ENCODE peak calls at places on chromosomes 3 and 15, in nine cellular contexts. G is OCI-LY7, T is bronchial epithelial cell, F is putamen, H is HT1080, D is ELR, R is NCI-H1417 treated with DMSO at 0.1 percent for 48 hours, M is SK-N-DZ, I is COR-L47. A is an unnamed sample.
A peak's percentile ranks its signal among the peaks of the same experiment; 100 is the strongest.

GRCh38 chr3:2802429-2802828 is 307.7 kb downstream of the IL5RA start:
- DNase-seq in G (no peak), T (no peak), F (no peak), H (peak; percentile 53), D (no peak), R (no peak), M (no peak), I (no peak), A (no peak)

GRCh38 chr15:101010781-101011180 is 91.6 kb downstream of the LRRK1 start:
- DNase-seq in G (no peak), T (no peak), F (no peak), H (no peak), D (no peak), R (no peak), M (no peak), I (no peak), A (no peak)

GRCh38 chr3:15064299-15064834 is 748 bp downstream of the MRPS25 start:
- DNase-seq in G (peak; percentile 54), T (peak; percentile 30), F (no peak), H (peak; percentile 34), D (peak; percentile 52), R (no peak), M (peak; percentile 25), I (no peak), A (no peak)

GRCh38 chr3:50192689-50193141 is 1.3 kb downstream of the GNAT1 start:
- DNase-seq in G (peak; percentile 79), T (peak; percentile 63), F (peak; percentile 53), H (peak; percentile 46), D (peak; percentile 64), R (no peak), M (peak; percentile 68), I (no peak), A (peak; percentile 64)

GRCh38 chr3:20047940-20048339 is 7.7 kb downstream of the KAT2B start:
- DNase-seq in G (no peak), T (no peak), F (no peak), H (no peak), D (no peak), R (no peak), M (no peak), I (no peak), A (no peak)

GRCh38 chr15:72751751-72752455 is 31.7 kb downstream of the ADPGK start:
- DNase-seq in G (no peak), T (no peak), F (peak; percentile 26), H (peak; percentile 3), D (no peak), R (no peak), M (no peak), I (no peak), A (no peak)

GRCh38 chr15:92077353-92078080 is 224.0 kb downstream of the SLCO3A1 start:
- DNase-seq in G (peak; percentile 83), T (peak; percentile 56), F (peak; percentile 47), H (peak; percentile 64), D (peak; percentile 25), R (peak; percentile 3), M (peak; percentile 88), I (peak; percentile 60), A (peak; percentile 85)

GRCh38 chr15:101063891-101064794 is 145.0 kb downstream of the LRRK1 start:
- DNase-seq in G (no peak), T (no peak), F (peak; percentile 22), H (no peak), D (no peak), R (no peak), M (no peak), I (no peak), A (peak; percentile 48)

GRCh38 chr15:48144889-48145288 is 24.1 kb downstream of the SLC24A5 start:
- DNase-seq in G (no peak), T (no peak), F (no peak), H (no peak), D (peak; percentile 13), R (no peak), M (no peak), I (no peak), A (no peak)

GRCh38 chr3:38722760-38723568 is 73.5 kb upstream of the SCN5A start:
- DNase-seq in G (no peak), T (peak; percentile 7), F (no peak), H (no peak), D (peak; percentile 47), R (no peak), M (no peak), I (no peak), A (no peak)

GRCh38 chr3:123818921-123819429 is 65.2 kb downstream of the MYLK start:
- DNase-seq in G (no peak), T (peak; percentile 95), F (no peak), H (peak; percentile 97), D (peak; percentile 92), R (no peak), M (no peak), I (no peak), A (no peak)

GRCh38 chr3:16885588-16885903 is 791 bp downstream of the PLCL2 start:
- DNase-seq in G (peak; percentile 73), T (peak; percentile 9), F (no peak), H (no peak), D (peak; percentile 32), R (no peak), M (no peak), I (no peak), A (no peak)

GRCh38 chr3:139044366-139045210 is at the start of gene PRR23C:
- DNase-seq in G (no peak), T (no peak), F (no peak), H (no peak), D (no peak), R (no peak), M (no peak), I (no peak), A (peak; percentile 12)

GRCh38 chr3:122560680-122561079 is 3.4 kb downstream of the PARP9 start:
- DNase-seq in G (peak; percentile 83), T (peak; percentile 72), F (peak; percentile 28), H (peak; percentile 81), D (peak; percentile 77), R (peak; percentile 11), M (peak; percentile 59), I (peak; percentile 79), A (peak; percentile 41)

GRCh38 chr15:45795487-45796069 is 160.7 kb downstream of the SQOR start:
- DNase-seq in G (peak; percentile 65), T (peak; percentile 74), F (peak; percentile 38), H (peak; percentile 38), D (peak; percentile 41), R (peak; percentile 58), M (peak; percentile 71), I (peak; percentile 82), A (peak; percentile 38)

GRCh38 chr3:119588112-119588511 is 8.8 kb downstream of the ADPRH start:
- DNase-seq in G (peak; percentile 22), T (no peak), F (peak; percentile 32), H (no peak), D (no peak), R (no peak), M (no peak), I (peak; percentile 27), A (peak; percentile 21)

GRCh38 chr3:48129921-48130320 is 58.3 kb downstream of the CDC25A start:
- DNase-seq in G (no peak), T (no peak), F (no peak), H (no peak), D (no peak), R (no peak), M (no peak), I (no peak), A (no peak)

GRCh38 chr3:20811631-20812030 is 625.6 kb upstream of the SGO1 start:
- DNase-seq in G (no peak), T (no peak), F (no peak), H (no peak), D (no peak), R (no peak), M (no peak), I (no peak), A (no peak)

GRCh38 chr15:75129788-75130187 is 71.9 kb upstream of the C15orf39 start:
- DNase-seq in G (no peak), T (peak; percentile 48), F (no peak), H (no peak), D (no peak), R (no peak), M (no peak), I (no peak), A (no peak)

GRCh38 chr3:158531334-158531733 is 39.7 kb upstream of the MLF1 start:
- DNase-seq in G (no peak), T (peak; percentile 61), F (no peak), H (no peak), D (no peak), R (peak; percentile 18), M (no peak), I (peak; percentile 18), A (no peak)

GRCh38 chr15:33031324-33031736 is 163.2 kb downstream of the FMN1 start:
- DNase-seq in G (no peak), T (peak; percentile 80), F (no peak), H (peak; percentile 84), D (peak; percentile 75), R (no peak), M (no peak), I (no peak), A (peak; percentile 54)

GRCh38 chr3:156770699-156771414 is 55.3 kb upstream of the LEKR1 start:
- DNase-seq in G (no peak), T (peak; percentile 95), F (no peak), H (peak; percentile 43), D (no peak), R (no peak), M (no peak), I (no peak), A (no peak)

GRCh38 chr3:124886168-124887051 is 755 bp downstream of the ITGB5 start:
- DNase-seq in G (no peak), T (peak; percentile 21), F (peak; percentile 63), H (peak; percentile 72), D (peak; percentile 76), R (no peak), M (peak; percentile 51), I (peak; percentile 8), A (peak; percentile 63)

GRCh38 chr15:33066584-33066983 is 127.9 kb downstream of the FMN1 start:
- DNase-seq in G (no peak), T (no peak), F (no peak), H (no peak), D (no peak), R (no peak), M (no peak), I (no peak), A (no peak)

GRCh38 chr3:98954806-98955205 is 53.3 kb upstream of the DCBLD2 start:
- DNase-seq in G (no peak), T (peak; percentile 77), F (no peak), H (peak; percentile 92), D (peak; percentile 85), R (no peak), M (no peak), I (no peak), A (no peak)

A was measured in BE2C.